ENCODE peak calls at places on chromosomes 3 and 15, in six cellular contexts. B, O, J, L, R and H are unnamed samples.

GRCh38 chr15:25245801-25246622 is 192.8 kb downstream of the UBE3A start:
- DNase-seq in B (peak), O (no peak), J (peak), L (no peak), R (no peak), H (no peak)

GRCh38 chr3:42355612-42356011 is 54.8 kb downstream of the LYZL4 start:
- DNase-seq in B (no peak), O (no peak), J (no peak), L (no peak), R (no peak), H (no peak)

GRCh38 chr15:52448010-52448890 is 80.4 kb downstream of the MYO5A start:
- DNase-seq in B (no peak), O (no peak), J (no peak), L (no peak), R (no peak), H (no peak)

GRCh38 chr15:43868412-43868811 is 41.6 kb downstream of the WDR76 start:
- DNase-seq in B (no peak), O (no peak), J (no peak), L (no peak), R (no peak), H (no peak)

GRCh38 chr3:57952208-57952631 is 56.0 kb upstream of the FLNB start:
- DNase-seq in B (peak), O (peak), J (no peak), L (peak), R (peak), H (peak)

GRCh38 chr3:68306571-68306970 is 625.8 kb downstream of the TAFA4 start:
- DNase-seq in B (no peak), O (no peak), J (no peak), L (no peak), R (no peak), H (peak)

GRCh38 chr3:42572278-42572677 is 9.5 kb downstream of the SEC22C start:
- DNase-seq in B (peak), O (peak), J (no peak), L (no peak), R (peak), H (peak)

GRCh38 chr3:111027868-111028267 is 43.7 kb upstream of the NECTIN3 start:
- DNase-seq in B (no peak), O (no peak), J (no peak), L (no peak), R (no peak), H (no peak)

GRCh38 chr15:28931828-28932227 is 46.1 kb downstream of the APBA2 start:
- DNase-seq in B (no peak), O (no peak), J (no peak), L (no peak), R (no peak), H (no peak)

GRCh38 chr3:94811836-94812235 is 749.0 kb downstream of the NSUN3 start:
- DNase-seq in B (no peak), O (no peak), J (no peak), L (no peak), R (no peak), H (no peak)

GRCh38 chr15:45112592-45113379 is 1.2 kb downstream of the DUOX2 start:
- DNase-seq in B (peak), O (peak), J (no peak), L (no peak), R (peak), H (no peak)

GRCh38 chr3:11807651-11808050 is 39.0 kb downstream of the TAMM41 start:
- DNase-seq in B (no peak), O (no peak), J (no peak), L (no peak), R (no peak), H (no peak)

GRCh38 chr3:196198771-196199753 is 12.1 kb downstream of the ZDHHC19 start:
- DNase-seq in B (no peak), O (no peak), J (no peak), L (no peak), R (no peak), H (no peak)

GRCh38 chr3:13016083-13016725 is 57.0 kb downstream of the IQSEC1 start:
- DNase-seq in B (peak), O (no peak), J (peak), L (no peak), R (no peak), H (no peak)

GRCh38 chr3:43497405-43497804 is 124.4 kb downstream of the ANO10 start:
- DNase-seq in B (no peak), O (no peak), J (no peak), L (no peak), R (no peak), H (no peak)

GRCh38 chr15:84755736-84756527 is 7.5 kb downstream of the ZNF592 start:
- DNase-seq in B (no peak), O (no peak), J (no peak), L (no peak), R (peak), H (no peak)

GRCh38 chr3:181782306-181782924 is 70.7 kb downstream of the SOX2 start:
- DNase-seq in B (no peak), O (no peak), J (no peak), L (no peak), R (peak), H (no peak)

GRCh38 chr15:39657181-39657580 is 76.3 kb downstream of the THBS1 start:
- DNase-seq in B (no peak), O (no peak), J (no peak), L (no peak), R (no peak), H (no peak)

GRCh38 chr3:60809857-60810256 is 441.4 kb downstream of the FHIT start:
- DNase-seq in B (no peak), O (no peak), J (no peak), L (peak), R (peak), H (no peak)

GRCh38 chr3:64109438-64109837 is 86.1 kb upstream of the PSMD6 start:
- DNase-seq in B (no peak), O (peak), J (no peak), L (no peak), R (peak), H (peak)

GRCh38 chr3:835096-835495 is 257.7 kb upstream of the CNTN6 start:
- DNase-seq in B (no peak), O (no peak), J (no peak), L (no peak), R (peak), H (no peak)

GRCh38 chr3:10185804-10186762 is 21.4 kb downstream of the IRAK2 start:
- DNase-seq in B (no peak), O (no peak), J (no peak), L (no peak), R (no peak), H (no peak)

GRCh38 chr3:113531826-113532697 is at the start of gene SIDT1:
- DNase-seq in B (no peak), O (no peak), J (peak), L (no peak), R (peak), H (peak)

GRCh38 chr15:100869151-100869999 is 10.3 kb upstream of the ALDH1A3 start:
- DNase-seq in B (peak), O (peak), J (no peak), L (no peak), R (no peak), H (peak)

GRCh38 chr3:45387171-45387570 is 1.2 kb upstream of the LARS2 start:
- DNase-seq in B (no peak), O (no peak), J (no peak), L (no peak), R (peak), H (no peak)

GRCh38 chr15:48720646-48721045 is 75.1 kb upstream of the FBN1 start:
- DNase-seq in B (no peak), O (no peak), J (no peak), L (no peak), R (no peak), H (no peak)

GRCh38 chr15:85890620-85890980 is 95.9 kb upstream of the KLHL25 start:
- DNase-seq in B (no peak), O (no peak), J (no peak), L (no peak), R (no peak), H (no peak)

GRCh38 chr15:70114226-70114625 is 16.5 kb upstream of the TLE3 start:
- DNase-seq in B (no peak), O (no peak), J (no peak), L (no peak), R (no peak), H (no peak)

DNA sequence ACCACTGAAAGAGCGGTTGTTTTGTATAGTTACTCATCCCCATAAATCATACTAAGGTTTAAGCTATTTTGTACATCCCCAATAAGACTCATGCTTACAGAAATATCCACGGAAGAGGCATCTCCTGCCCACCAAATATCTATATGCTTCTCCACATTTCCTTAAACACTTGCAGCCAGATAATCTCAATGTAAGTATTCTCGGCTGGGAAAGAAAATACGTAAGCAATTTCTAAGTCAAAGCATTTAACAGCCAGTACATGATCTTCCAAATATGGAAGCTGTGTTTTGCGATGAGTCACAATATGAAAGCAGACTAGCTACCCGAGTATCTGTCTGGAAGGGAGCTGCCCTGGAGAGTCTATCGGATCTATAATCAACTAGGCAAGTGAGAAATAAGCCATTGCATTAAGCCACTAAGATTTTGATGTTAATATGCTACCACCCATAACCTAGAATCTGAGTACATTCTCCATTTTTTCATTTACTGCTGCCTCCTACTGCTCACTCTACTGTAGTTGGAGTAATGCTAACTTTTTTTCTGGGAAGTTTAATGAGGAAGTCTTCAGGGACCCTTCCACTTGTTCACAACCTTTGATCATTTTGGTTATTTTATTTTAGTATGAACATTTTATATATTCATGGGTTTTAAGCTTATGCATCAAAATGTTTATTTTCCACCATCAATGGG is 26.9 kb upstream of the ZMAT3 start:
- DNase-seq in B (no peak), O (no peak), J (no peak), L (no peak), R (peak), H (no peak)
- TF ChIP-seq CTCF in B (no peak), O (no peak), J (no peak), L (no peak), R (no peak), H (no peak)

DNA sequence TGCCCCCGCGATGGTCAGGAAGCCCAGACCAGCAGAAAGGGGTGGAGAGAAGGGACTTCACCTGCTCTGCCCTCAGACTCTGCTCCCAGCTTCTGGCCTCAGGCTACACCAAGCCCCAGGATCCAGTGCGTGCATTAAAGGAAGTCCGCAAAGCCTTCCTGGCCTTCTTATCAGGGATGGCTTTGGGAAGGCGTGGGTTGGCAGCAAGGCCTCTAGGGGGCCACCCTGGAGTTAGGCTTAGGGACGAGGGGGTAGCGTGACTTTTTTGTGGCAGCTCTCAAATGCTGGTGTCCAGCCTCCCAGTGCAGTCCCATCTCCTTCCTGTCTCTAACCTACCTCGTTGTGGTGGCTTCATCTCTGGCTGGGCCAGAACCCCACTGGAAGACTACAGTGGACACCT is 18.9 kb upstream of the RPL29 start:
- DNase-seq in B (no peak), O (peak), J (no peak), L (no peak), R (no peak), H (peak)
- TF ChIP-seq CTCF in B (peak), O (peak), J (peak), L (peak), R (peak), H (peak)

DNA sequence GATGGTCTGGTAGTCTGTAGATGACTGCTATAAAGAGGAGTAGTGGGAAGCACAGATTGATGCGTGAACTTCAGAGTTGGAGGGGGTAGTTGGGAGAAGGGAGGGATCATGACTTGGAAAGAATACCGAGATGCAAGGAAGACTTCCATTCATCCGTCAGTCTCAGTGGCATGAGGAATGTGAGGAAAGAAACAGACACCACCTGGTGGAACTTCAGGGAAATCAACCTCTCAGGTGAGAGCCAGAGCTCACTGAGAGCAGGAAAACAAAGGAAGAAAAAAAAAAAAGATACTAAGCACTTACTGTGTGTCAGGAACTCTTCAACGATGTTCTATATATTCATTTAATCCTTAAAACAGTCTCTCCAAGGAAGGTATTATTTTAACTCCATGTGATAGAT is 172.4 kb downstream of the OXSM start:
- DNase-seq in B (no peak), O (peak), J (no peak), L (no peak), R (peak), H (no peak)
- TF ChIP-seq CTCF in B (peak), O (peak), J (no peak), L (no peak), R (peak), H (peak)

GRCh38 chr3:157073810-157074209 is 86.1 kb downstream of the CCNL1 start:
- DNase-seq in B (no peak), O (no peak), J (no peak), L (peak), R (peak), H (no peak)
- TF ChIP-seq CTCF in B (no peak), O (no peak), J (no peak), L (no peak), R (peak), H (no peak)

GRCh38 chr3:50211930-50212329 is 6.9 kb downstream of the SLC38A3 start:
- DNase-seq in B (no peak), O (peak), J (no peak), L (no peak), R (no peak), H (no peak)
- TF ChIP-seq CTCF in B (no peak), O (no peak), J (no peak), L (no peak), R (no peak), H (no peak)

GRCh38 chr3:21484323-21485154 is 266.5 kb downstream of the ZNF385D start:
- DNase-seq in B (peak), O (peak), J (no peak), L (peak), R (peak), H (peak)
- TF ChIP-seq CTCF in B (peak), O (peak), J (peak), L (peak), R (peak), H (peak)

GRCh38 chr15:83230242-83230641 is 22.6 kb upstream of the HDGFL3 start:
- DNase-seq in B (no peak), O (no peak), J (no peak), L (no peak), R (no peak), H (no peak)

DNA sequence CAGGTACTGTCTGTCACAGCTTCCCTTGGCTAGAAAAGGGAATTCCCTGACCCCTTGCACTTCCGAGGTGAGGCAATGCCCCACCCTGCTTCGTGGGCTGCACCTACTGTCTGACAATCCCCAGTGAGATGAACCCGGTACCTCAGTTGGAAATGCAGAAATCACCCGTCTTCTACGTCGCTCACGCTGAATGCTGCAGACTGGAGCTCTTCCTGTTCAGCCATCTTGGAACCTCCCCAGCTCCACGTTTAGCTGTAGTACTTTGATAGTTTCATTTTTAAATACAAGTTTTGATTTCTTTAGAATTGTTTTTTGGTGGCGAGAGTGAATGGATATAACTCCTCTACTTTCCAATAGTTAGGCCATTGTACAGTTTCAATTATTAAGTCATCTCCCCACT is 17.8 kb upstream of the HDGFL3 start:
- DNase-seq in B (no peak), O (no peak), J (no peak), L (no peak), R (no peak), H (no peak)
- TF ChIP-seq CTCF in B (no peak), O (no peak), J (no peak), L (no peak), R (no peak), H (no peak)

DNA sequence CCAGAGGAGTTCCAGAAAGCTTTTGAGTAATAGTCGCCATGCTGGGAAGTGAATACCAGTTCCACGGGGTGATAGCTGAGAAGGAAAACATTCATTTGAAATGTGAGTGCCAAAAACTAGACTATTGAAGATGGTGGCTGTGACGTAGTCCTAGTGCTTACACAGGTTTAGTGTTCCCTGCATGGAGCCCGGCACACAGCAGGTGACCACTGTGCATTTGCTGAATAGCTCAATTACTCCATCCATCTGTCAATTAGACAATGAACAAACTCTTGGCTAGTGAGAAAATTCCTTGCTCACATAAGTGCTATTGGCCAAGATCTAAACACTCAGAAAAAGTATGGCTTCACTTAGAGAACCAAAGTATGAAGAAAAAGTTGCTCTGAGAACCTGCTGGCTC is 448.1 kb upstream of the WNT5A start:
- DNase-seq in B (no peak), O (no peak), J (no peak), L (no peak), R (no peak), H (no peak)
- TF ChIP-seq CTCF in B (no peak), O (no peak), J (no peak), L (no peak), R (no peak), H (no peak)

GRCh38 chr15:36642311-36642710 is 62.9 kb downstream of the CDIN1 start:
- DNase-seq in B (no peak), O (no peak), J (no peak), L (no peak), R (no peak), H (no peak)

GRCh38 chr15:36643551-36643950 is 64.1 kb downstream of the CDIN1 start:
- DNase-seq in B (no peak), O (no peak), J (no peak), L (no peak), R (peak), H (no peak)

GRCh38 chr15:36644156-36644896 is 64.9 kb downstream of the CDIN1 start:
- DNase-seq in B (no peak), O (no peak), J (no peak), L (no peak), R (no peak), H (peak)

GRCh38 chr15:36645106-36645505 is 65.7 kb downstream of the CDIN1 start:
- DNase-seq in B (no peak), O (no peak), J (no peak), L (no peak), R (no peak), H (no peak)
- TF ChIP-seq CTCF in B (no peak), O (no peak), J (no peak), L (no peak), R (no peak), H (no peak)

GRCh38 chr15:68666812-68667450 is 88.1 kb downstream of the CORO2B start:
- DNase-seq in B (no peak), O (no peak), J (no peak), L (no peak), R (no peak), H (no peak)

GRCh38 chr15:68666120-68666811 is 87.5 kb downstream of the CORO2B start:
- DNase-seq in B (no peak), O (no peak), J (no peak), L (no peak), R (no peak), H (no peak)

GRCh38 chr15:68672251-68672650 is 93.5 kb downstream of the CORO2B start:
- DNase-seq in B (no peak), O (no peak), J (no peak), L (no peak), R (no peak), H (no peak)

GRCh38 chr15:68667800-68668625 is 89.2 kb downstream of the CORO2B start:
- DNase-seq in B (no peak), O (no peak), J (no peak), L (no peak), R (no peak), H (no peak)

DNA sequence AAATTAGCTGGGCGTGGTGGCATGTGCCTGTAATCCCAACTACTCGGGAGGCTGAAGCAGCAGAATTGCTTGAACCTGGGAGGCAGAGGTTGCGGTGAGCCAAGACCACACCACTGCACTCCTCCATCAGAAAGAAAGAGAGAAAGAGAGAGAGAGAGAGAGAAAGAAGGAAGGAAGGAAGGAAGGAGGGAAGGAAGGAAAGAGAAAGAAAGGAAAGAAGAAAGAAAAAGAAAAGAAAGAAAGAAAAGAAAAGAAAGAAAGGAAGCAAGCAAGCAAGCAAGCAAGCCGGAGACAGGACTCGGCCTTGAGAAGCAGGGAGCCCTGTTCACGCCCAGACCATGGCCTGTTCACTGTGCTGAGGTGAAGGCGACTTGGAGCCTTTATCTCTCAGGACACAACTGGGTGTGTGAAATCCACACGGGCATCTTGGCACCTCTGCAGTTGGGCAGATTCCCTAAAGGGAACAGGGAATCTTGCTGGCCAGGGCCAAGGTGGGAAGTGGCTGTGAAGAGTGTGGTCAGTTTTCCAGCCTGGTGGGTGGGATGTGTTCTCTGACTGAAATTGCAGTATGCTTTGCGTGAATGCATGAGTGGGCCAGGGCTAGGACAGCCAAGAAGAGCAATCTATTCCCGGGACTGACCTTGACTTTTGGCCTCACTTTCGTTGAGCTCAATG is 90.3 kb downstream of the CORO2B start:
- DNase-seq in B (no peak), O (no peak), J (no peak), L (no peak), R (no peak), H (no peak)
- TF ChIP-seq CTCF in B (no peak), O (no peak), J (no peak), L (no peak), R (no peak), H (no peak)